ENCODE peak calls at places on chromosomes 12 and 14, in four cellular contexts. B is LoVo, V is HTR-8/SVneo, W is C1 segment of cervical spinal cord. N is an unnamed sample.

GRCh38 chr12:467591-467990 is 7.9 kb downstream of the B4GALNT3 start:
- DNase-seq in V (no peak), B (no peak), W (no peak), N (no peak)

GRCh38 chr14:25001096-25001982 is 48.6 kb downstream of the STXBP6 start:
- DNase-seq in V (peak), W (no peak), B (no peak), N (peak)

GRCh38 chr14:54457609-54457996 is 16.4 kb upstream of the CNIH1 start:
- DNase-seq in B (no peak), V (no peak), W (no peak), N (no peak)

GRCh38 chr12:91577586-91578539 is 395.2 kb upstream of the DCN start:
- DNase-seq in V (peak), W (no peak), B (peak), N (peak)

GRCh38 chr12:86719381-86719780 is 463.2 kb upstream of the MGAT4C start:
- DNase-seq in V (no peak), W (no peak), B (no peak), N (peak)

GRCh38 chr12:111408116-111408440 is 2.4 kb downstream of the SH2B3 start:
- DNase-seq in B (no peak), V (no peak), W (no peak), N (no peak)

GRCh38 chr14:62006116-62006737 is 244.0 kb downstream of the SNAPC1 start:
- DNase-seq in B (no peak), W (no peak), V (no peak), N (no peak)

GRCh38 chr12:46675736-46676135 is 150.1 kb downstream of the SLC38A4 start:
- DNase-seq in W (no peak), B (peak), V (peak), N (peak)

GRCh38 chr14:102510616-102511520 is 1.3 kb upstream of the ANKRD9 start:
- DNase-seq in V (no peak), B (no peak), W (no peak), N (no peak)

GRCh38 chr14:101248840-101249675 is 312.2 kb upstream of the DIO3 start:
- DNase-seq in W (no peak), V (no peak), B (no peak), N (no peak)

GRCh38 chr12:68374315-68374982 is 42.3 kb upstream of the MDM1 start:
- DNase-seq in W (no peak), V (no peak), B (no peak), N (no peak)

GRCh38 chr12:64077922-64078321 is 144.2 kb downstream of the KICS2 start:
- DNase-seq in V (no peak), W (no peak), B (no peak), N (peak)

GRCh38 chr14:48382961-48383360 is 707.6 kb upstream of the MDGA2 start:
- DNase-seq in W (no peak), V (no peak), B (no peak), N (no peak)

GRCh38 chr12:96233941-96234461 is 39.8 kb downstream of the ELK3 start:
- DNase-seq in V (no peak), W (no peak), B (no peak), N (peak)

GRCh38 chr14:85934123-85934885 is 404.4 kb downstream of the FLRT2 start:
- DNase-seq in W (no peak), B (peak), V (peak), N (peak)

GRCh38 chr14:55386037-55386798 is 25.4 kb downstream of the ATG14 start:
- DNase-seq in W (no peak), V (no peak), B (peak), N (peak)

GRCh38 chr12:68180792-68181744 is 21.5 kb upstream of the IFNG start:
- DNase-seq in V (no peak), W (no peak), B (no peak), N (no peak)

GRCh38 chr14:61201171-61201570 is 80.0 kb downstream of the TMEM30B start:
- DNase-seq in W (no peak), B (no peak), V (no peak), N (no peak)

GRCh38 chr12:121804417-121805111 is 755 bp downstream of the SETD1B start:
- DNase-seq in B (no peak), W (no peak), V (no peak), N (peak)

GRCh38 chr14:105143451-105144230 is 24.9 kb downstream of the JAG2 start:
- DNase-seq in B (no peak), W (no peak), V (no peak), N (no peak)

GRCh38 chr12:94140556-94140955 is 7.8 kb upstream of the PLXNC1 start:
- DNase-seq in W (no peak), V (no peak), B (no peak), N (peak)

GRCh38 chr12:52581066-52581465 is 7.4 kb upstream of the KRT74 start:
- DNase-seq in V (no peak), W (no peak), B (no peak), N (no peak)

GRCh38 chr14:72000907-72001306 is 68.7 kb downstream of the RGS6 start:
- DNase-seq in W (no peak), V (no peak), B (no peak), N (no peak)

GRCh38 chr14:23563473-23564180 is 4.0 kb downstream of the AP1G2 start:
- DNase-seq in B (no peak), V (no peak), W (no peak), N (no peak)

GRCh38 chr12:64675795-64676194 is 65.5 kb downstream of the RASSF3 start:
- DNase-seq in W (no peak), B (peak), V (no peak), N (peak)

GRCh38 chr14:53953828-53954550 is 2.6 kb downstream of the BMP4 start:
- DNase-seq in B (peak), W (no peak), V (peak), N (peak)

GRCh38 chr12:57694459-57695019 is 607 bp downstream of the OS9 start:
- DNase-seq in V (peak), B (peak), W (no peak), N (peak)

GRCh38 chr12:85299058-85299457 is 19.0 kb downstream of the ALX1 start:
- DNase-seq in V (no peak), B (no peak), W (no peak), N (no peak)

GRCh38 chr12:110742718-110743570 is at the start of gene PPP1CC:
- DNase-seq in V (peak), W (peak), B (peak), N (peak)

GRCh38 chr12:90871697-90872096 is 83.3 kb downstream of the CCER1 start:
- DNase-seq in B (no peak), W (no peak), V (no peak), N (no peak)

GRCh38 chr14:21039059-21039422 is 3.1 kb upstream of the RNASE7 start:
- DNase-seq in B (no peak), V (no peak), W (peak), N (peak)

GRCh38 chr14:96037891-96038557 is 1.1 kb upstream of the C14orf132 start:
- DNase-seq in B (peak), V (no peak), W (no peak), N (no peak)

GRCh38 chr14:100030441-100031153 is 34.6 kb upstream of the EVL start:
- DNase-seq in W (no peak), B (peak), V (no peak), N (no peak)

GRCh38 chr14:77043177-77043983 is 14.9 kb upstream of the IRF2BPL start:
- DNase-seq in V (no peak), B (no peak), W (no peak), N (peak)

GRCh38 chr12:12019881-12020280 is 50.9 kb upstream of the BCL2L14 start:
- DNase-seq in B (no peak), W (no peak), V (no peak), N (no peak)

GRCh38 chr12:81141220-81141619 is 63.3 kb downstream of the ACSS3 start:
- DNase-seq in V (no peak), B (no peak), W (no peak), N (no peak)

N was measured in lung microvascular endothelial cell.